ENCODE peak calls at places on chromosome 19, in nine cellular contexts. One of them, this sample, is unnamed.

GRCh38 chr19:49129238-49129583 is 9.9 kb downstream of the PPFIA3 start:
- DNase-seq in HCT116: no peak
- DNase-seq in IMR-90: no peak
- DNase-seq in neuronal stem cell: no peak
- DNase-seq in MM.1S: no peak
- DNase-seq in GM23248: no peak
- DNase-seq in GM23338: peak
- DNase-seq in astrocyte: no peak
- DNase-seq in fibroblast of lung: no peak
- DNase-seq in this sample: peak

GRCh38 chr19:54518844-54519243 is 16.2 kb downstream of the LAIR2 start:
- DNase-seq in HCT116: no peak
- DNase-seq in IMR-90: no peak
- DNase-seq in neuronal stem cell: no peak
- DNase-seq in MM.1S: no peak
- DNase-seq in GM23248: no peak
- DNase-seq in GM23338: no peak
- DNase-seq in astrocyte: no peak
- DNase-seq in fibroblast of lung: no peak
- DNase-seq in this sample: no peak

GRCh38 chr19:49106648-49107135 is 7.5 kb upstream of the LIN7B start:
- DNase-seq in HCT116: peak
- DNase-seq in IMR-90: peak
- DNase-seq in neuronal stem cell: peak
- DNase-seq in MM.1S: peak
- DNase-seq in GM23248: peak
- DNase-seq in GM23338: peak
- DNase-seq in astrocyte: no peak
- DNase-seq in fibroblast of lung: peak
- DNase-seq in this sample: peak

GRCh38 chr19:49019242-49019932 is 2.5 kb upstream of the LHB start:
- DNase-seq in HCT116: peak
- DNase-seq in IMR-90: peak
- DNase-seq in neuronal stem cell: no peak
- DNase-seq in MM.1S: no peak
- DNase-seq in GM23248: peak
- DNase-seq in GM23338: peak
- DNase-seq in astrocyte: no peak
- DNase-seq in fibroblast of lung: peak
- DNase-seq in this sample: peak

GRCh38 chr19:31284621-31285020 is 64.6 kb downstream of the TSHZ3 start:
- DNase-seq in HCT116: no peak
- DNase-seq in IMR-90: no peak
- DNase-seq in neuronal stem cell: no peak
- DNase-seq in MM.1S: no peak
- DNase-seq in GM23248: no peak
- DNase-seq in GM23338: no peak
- DNase-seq in astrocyte: no peak
- DNase-seq in fibroblast of lung: no peak
- DNase-seq in this sample: no peak

GRCh38 chr19:31880283-31880682 is 465.1 kb upstream of the ZNF507 start:
- DNase-seq in HCT116: no peak
- DNase-seq in IMR-90: no peak
- DNase-seq in neuronal stem cell: no peak
- DNase-seq in MM.1S: no peak
- DNase-seq in GM23248: no peak
- DNase-seq in GM23338: no peak
- DNase-seq in astrocyte: no peak
- DNase-seq in fibroblast of lung: no peak
- DNase-seq in this sample: no peak

GRCh38 chr19:934865-935422 is 9.1 kb downstream of the ARID3A start:
- DNase-seq in HCT116: no peak
- DNase-seq in IMR-90: peak
- DNase-seq in neuronal stem cell: no peak
- DNase-seq in MM.1S: no peak
- DNase-seq in GM23248: peak
- DNase-seq in GM23338: no peak
- DNase-seq in astrocyte: peak
- DNase-seq in fibroblast of lung: peak
- DNase-seq in this sample: no peak

GRCh38 chr19:39423258-39424086 is 11.0 kb downstream of the PLEKHG2 start:
- DNase-seq in HCT116: no peak
- DNase-seq in IMR-90: no peak
- DNase-seq in neuronal stem cell: no peak
- DNase-seq in MM.1S: no peak
- DNase-seq in GM23248: no peak
- DNase-seq in GM23338: no peak
- DNase-seq in astrocyte: no peak
- DNase-seq in fibroblast of lung: no peak
- DNase-seq in this sample: no peak

GRCh38 chr19:45752639-45753038 is 16.4 kb downstream of the SIX5 start:
- DNase-seq in HCT116: no peak
- DNase-seq in IMR-90: no peak
- DNase-seq in neuronal stem cell: no peak
- DNase-seq in MM.1S: no peak
- DNase-seq in GM23248: peak
- DNase-seq in GM23338: no peak
- DNase-seq in astrocyte: no peak
- DNase-seq in fibroblast of lung: no peak
- DNase-seq in this sample: no peak

GRCh38 chr19:6227156-6227940 is 52.4 kb downstream of the MLLT1 start:
- DNase-seq in HCT116: no peak
- DNase-seq in IMR-90: no peak
- DNase-seq in neuronal stem cell: no peak
- DNase-seq in MM.1S: no peak
- DNase-seq in GM23248: no peak
- DNase-seq in GM23338: no peak
- DNase-seq in astrocyte: no peak
- DNase-seq in fibroblast of lung: no peak
- DNase-seq in this sample: no peak

GRCh38 chr19:41945135-41945766 is 13.9 kb downstream of the RABAC1 start:
- DNase-seq in HCT116: no peak
- DNase-seq in IMR-90: no peak
- DNase-seq in neuronal stem cell: no peak
- DNase-seq in MM.1S: peak
- DNase-seq in GM23248: no peak
- DNase-seq in GM23338: no peak
- DNase-seq in astrocyte: no peak
- DNase-seq in fibroblast of lung: no peak
- DNase-seq in this sample: no peak

GRCh38 chr19:35753634-35754364 is 3.0 kb downstream of the HSPB6 start:
- DNase-seq in HCT116: no peak
- DNase-seq in IMR-90: no peak
- DNase-seq in neuronal stem cell: no peak
- DNase-seq in MM.1S: no peak
- DNase-seq in GM23248: no peak
- DNase-seq in GM23338: no peak
- DNase-seq in astrocyte: no peak
- DNase-seq in fibroblast of lung: peak
- DNase-seq in this sample: no peak

GRCh38 chr19:41657157-41657556 is 30.3 kb upstream of the CEACAM4 start:
- DNase-seq in HCT116: no peak
- DNase-seq in IMR-90: no peak
- DNase-seq in neuronal stem cell: no peak
- DNase-seq in MM.1S: peak
- DNase-seq in GM23248: no peak
- DNase-seq in GM23338: peak
- DNase-seq in astrocyte: no peak
- DNase-seq in fibroblast of lung: no peak
- DNase-seq in this sample: no peak

GRCh38 chr19:48970139-48970766 is 5.1 kb downstream of the FTL start:
- DNase-seq in HCT116: no peak
- DNase-seq in IMR-90: no peak
- DNase-seq in neuronal stem cell: no peak
- DNase-seq in MM.1S: no peak
- DNase-seq in GM23248: no peak
- DNase-seq in GM23338: no peak
- DNase-seq in astrocyte: no peak
- DNase-seq in fibroblast of lung: no peak
- DNase-seq in this sample: no peak

GRCh38 chr19:19319725-19320361 is 466 bp downstream of the SUGP1 start:
- DNase-seq in HCT116: no peak
- DNase-seq in IMR-90: no peak
- DNase-seq in neuronal stem cell: no peak
- DNase-seq in MM.1S: peak
- DNase-seq in GM23248: peak
- DNase-seq in GM23338: peak
- DNase-seq in astrocyte: no peak
- DNase-seq in fibroblast of lung: no peak
- DNase-seq in this sample: no peak

GRCh38 chr19:29264897-29265296 is 51.9 kb upstream of the UQCRFS1 start:
- DNase-seq in HCT116: no peak
- DNase-seq in IMR-90: no peak
- DNase-seq in neuronal stem cell: no peak
- DNase-seq in MM.1S: no peak
- DNase-seq in GM23248: no peak
- DNase-seq in GM23338: no peak
- DNase-seq in astrocyte: no peak
- DNase-seq in fibroblast of lung: no peak
- DNase-seq in this sample: no peak
- H2AFZ ChIP-seq in HCT116: no peak
- H2AFZ ChIP-seq in IMR-90: no peak
- H2AFZ ChIP-seq in neuronal stem cell: no peak
- H2AFZ ChIP-seq in MM.1S: no peak
- H2AFZ ChIP-seq in GM23248: no peak
- H2AFZ ChIP-seq in GM23338: no peak
- H2AFZ ChIP-seq in astrocyte: no peak
- H2AFZ ChIP-seq in fibroblast of lung: no peak
- H2AFZ ChIP-seq in this sample: no peak

GRCh38 chr19:27673986-27674385 is 1539.0 kb downstream of the UQCRFS1 start:
- DNase-seq in HCT116: no peak
- DNase-seq in IMR-90: no peak
- DNase-seq in neuronal stem cell: no peak
- DNase-seq in MM.1S: no peak
- DNase-seq in GM23248: no peak
- DNase-seq in GM23338: no peak
- DNase-seq in astrocyte: no peak
- DNase-seq in fibroblast of lung: no peak
- DNase-seq in this sample: no peak
- H2AFZ ChIP-seq in HCT116: no peak
- H2AFZ ChIP-seq in IMR-90: no peak
- H2AFZ ChIP-seq in neuronal stem cell: no peak
- H2AFZ ChIP-seq in MM.1S: no peak
- H2AFZ ChIP-seq in GM23248: no peak
- H2AFZ ChIP-seq in GM23338: no peak
- H2AFZ ChIP-seq in astrocyte: no peak
- H2AFZ ChIP-seq in fibroblast of lung: no peak
- H2AFZ ChIP-seq in this sample: no peak

GRCh38 chr19:15138427-15138826 is 31.2 kb downstream of the SYDE1 start:
- DNase-seq in HCT116: no peak
- DNase-seq in IMR-90: peak
- DNase-seq in neuronal stem cell: no peak
- DNase-seq in MM.1S: no peak
- DNase-seq in GM23248: peak
- DNase-seq in GM23338: no peak
- DNase-seq in astrocyte: no peak
- DNase-seq in fibroblast of lung: peak
- DNase-seq in this sample: no peak

GRCh38 chr19:15137777-15138176 is 30.6 kb downstream of the SYDE1 start:
- DNase-seq in HCT116: no peak
- DNase-seq in IMR-90: peak
- DNase-seq in neuronal stem cell: no peak
- DNase-seq in MM.1S: no peak
- DNase-seq in GM23248: peak
- DNase-seq in GM23338: no peak
- DNase-seq in astrocyte: no peak
- DNase-seq in fibroblast of lung: peak
- DNase-seq in this sample: no peak

GRCh38 chr19:15142313-15142712 is 35.1 kb downstream of the SYDE1 start:
- DNase-seq in HCT116: no peak
- DNase-seq in IMR-90: no peak
- DNase-seq in neuronal stem cell: no peak
- DNase-seq in MM.1S: no peak
- DNase-seq in GM23248: no peak
- DNase-seq in GM23338: no peak
- DNase-seq in astrocyte: no peak
- DNase-seq in fibroblast of lung: no peak
- DNase-seq in this sample: no peak

GRCh38 chr19:15141143-15141542 is 33.9 kb downstream of the SYDE1 start:
- DNase-seq in HCT116: no peak
- DNase-seq in IMR-90: no peak
- DNase-seq in neuronal stem cell: no peak
- DNase-seq in MM.1S: no peak
- DNase-seq in GM23248: no peak
- DNase-seq in GM23338: no peak
- DNase-seq in astrocyte: no peak
- DNase-seq in fibroblast of lung: no peak
- DNase-seq in this sample: no peak

DNA sequence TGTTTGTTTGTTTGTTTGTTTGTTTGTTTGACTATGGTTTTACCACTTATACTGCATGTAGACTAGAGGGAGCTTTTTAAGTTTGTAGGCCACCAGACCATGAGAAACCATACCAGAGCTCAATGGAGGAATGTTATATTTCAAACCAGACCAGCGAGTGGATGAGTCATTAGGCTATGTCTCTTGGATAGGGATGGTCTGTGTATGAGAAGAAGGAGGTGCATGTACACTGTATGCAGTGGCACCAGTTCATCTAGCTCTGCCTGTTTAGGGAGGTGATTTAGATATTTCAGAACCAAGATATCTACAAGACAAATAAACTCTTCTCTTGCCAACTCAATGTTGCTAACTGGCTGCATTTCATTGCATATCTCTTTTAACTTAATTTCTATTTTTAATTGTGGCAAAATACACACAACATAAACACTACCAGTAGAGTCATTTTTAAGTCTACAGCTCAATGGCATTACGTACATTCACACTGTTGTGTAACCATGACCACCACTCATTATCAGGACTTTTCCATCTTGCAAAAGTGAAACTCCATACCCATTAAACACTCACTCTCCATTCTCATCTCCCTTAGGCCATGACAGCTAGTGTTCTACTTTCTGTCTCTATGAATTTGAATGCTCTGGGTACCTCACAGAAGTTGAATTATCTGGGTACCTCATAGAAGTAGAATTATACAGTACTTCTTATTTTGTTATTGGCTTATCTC is 29.2 kb downstream of the SYDE1 start:
- DNase-seq in HCT116: no peak
- DNase-seq in IMR-90: peak
- DNase-seq in neuronal stem cell: no peak
- DNase-seq in MM.1S: no peak
- DNase-seq in GM23248: peak
- DNase-seq in GM23338: no peak
- DNase-seq in astrocyte: no peak
- DNase-seq in fibroblast of lung: peak
- DNase-seq in this sample: no peak
- H2AFZ ChIP-seq in HCT116: no peak
- H2AFZ ChIP-seq in IMR-90: no peak
- H2AFZ ChIP-seq in neuronal stem cell: no peak
- H2AFZ ChIP-seq in MM.1S: no peak
- H2AFZ ChIP-seq in GM23248: no peak
- H2AFZ ChIP-seq in GM23338: no peak
- H2AFZ ChIP-seq in astrocyte: no peak
- H2AFZ ChIP-seq in fibroblast of lung: no peak
- H2AFZ ChIP-seq in this sample: no peak

DNA sequence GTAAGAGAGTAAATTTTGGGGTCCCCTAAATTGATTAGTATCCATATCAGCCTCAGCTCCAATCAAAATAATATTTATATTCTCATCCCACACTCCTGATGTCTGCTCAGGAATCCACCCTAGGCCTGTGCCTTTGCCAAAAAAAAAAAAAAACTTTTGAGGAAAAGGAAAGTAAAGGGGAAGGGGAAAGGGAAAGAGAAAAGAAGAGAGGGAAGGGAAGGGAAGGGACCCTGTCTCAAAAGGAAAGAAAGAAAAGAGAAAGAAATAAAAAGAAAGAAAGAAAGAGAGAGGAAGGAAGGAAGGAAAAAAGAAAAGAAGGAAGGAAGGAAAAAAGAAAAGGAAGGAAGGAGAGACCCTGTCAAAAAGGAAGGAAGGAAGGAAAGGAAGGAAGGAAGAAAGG is 91.8 kb upstream of the CACNA1A start:
- DNase-seq in HCT116: no peak
- DNase-seq in IMR-90: no peak
- DNase-seq in neuronal stem cell: no peak
- DNase-seq in MM.1S: no peak
- DNase-seq in GM23248: no peak
- DNase-seq in GM23338: no peak
- DNase-seq in astrocyte: no peak
- DNase-seq in fibroblast of lung: no peak
- DNase-seq in this sample: no peak
- H2AFZ ChIP-seq in HCT116: no peak
- H2AFZ ChIP-seq in IMR-90: no peak
- H2AFZ ChIP-seq in neuronal stem cell: no peak
- H2AFZ ChIP-seq in MM.1S: no peak
- H2AFZ ChIP-seq in GM23248: no peak
- H2AFZ ChIP-seq in GM23338: no peak
- H2AFZ ChIP-seq in astrocyte: no peak
- H2AFZ ChIP-seq in fibroblast of lung: no peak
- H2AFZ ChIP-seq in this sample: no peak